ENCODE peak calls at places on chromosomes 2 and 18, in four cellular contexts. One of them, this sample, is unnamed.

GRCh38 chr2:146615778-146616177 is 1229.1 kb upstream of the ACVR2A start:
- DNase-seq in GM12878: no peak
- DNase-seq in H1: no peak
- DNase-seq in HepG2: no peak
- DNase-seq in this sample: no peak

GRCh38 chr2:10091182-10091932 is 11.1 kb upstream of the CYS1 start:
- DNase-seq in HepG2: no peak
- DNase-seq in H1: no peak
- DNase-seq in GM12878: no peak
- DNase-seq in this sample: no peak

GRCh38 chr2:156589381-156590079 is 153.4 kb downstream of the GPD2 start:
- DNase-seq in GM12878: no peak
- DNase-seq in H1: no peak
- DNase-seq in HepG2: peak
- DNase-seq in this sample: peak

GRCh38 chr18:35836932-35837331 is 135.5 kb upstream of the RMP24 start:
- DNase-seq in H1: no peak
- DNase-seq in HepG2: no peak
- DNase-seq in GM12878: no peak
- DNase-seq in this sample: no peak

GRCh38 chr2:52929412-52929811 is 838.2 kb upstream of the CHAC2 start:
- DNase-seq in HepG2: no peak
- DNase-seq in GM12878: no peak
- DNase-seq in H1: no peak
- DNase-seq in this sample: no peak

GRCh38 chr18:79680100-79680879 is 687 bp downstream of the CTDP1 start:
- DNase-seq in GM12878: no peak
- DNase-seq in H1: peak
- DNase-seq in HepG2: peak
- DNase-seq in this sample: peak

GRCh38 chr2:43944915-43945314 is 50.9 kb downstream of the LRPPRC start:
- DNase-seq in GM12878: no peak
- DNase-seq in HepG2: no peak
- DNase-seq in H1: no peak
- DNase-seq in this sample: no peak

GRCh38 chr2:189276277-189276676 is 96.7 kb upstream of the COL5A2 start:
- DNase-seq in HepG2: no peak
- DNase-seq in H1: no peak
- DNase-seq in GM12878: no peak
- DNase-seq in this sample: no peak

GRCh38 chr2:47198985-47199451 is 43.9 kb upstream of the STPG4 start:
- DNase-seq in GM12878: no peak
- DNase-seq in H1: peak
- DNase-seq in HepG2: no peak
- DNase-seq in this sample: no peak

GRCh38 chr2:19158211-19158610 is 200.2 kb downstream of the OSR1 start:
- DNase-seq in HepG2: no peak
- DNase-seq in GM12878: no peak
- DNase-seq in H1: no peak
- DNase-seq in this sample: no peak

GRCh38 chr2:222361787-222362186 is 62.6 kb upstream of the SGPP2 start:
- DNase-seq in HepG2: no peak
- DNase-seq in GM12878: no peak
- DNase-seq in H1: no peak
- DNase-seq in this sample: no peak

GRCh38 chr2:165793161-165793778 is 777 bp downstream of the GALNT3 start:
- DNase-seq in GM12878: no peak
- DNase-seq in H1: peak
- DNase-seq in HepG2: no peak
- DNase-seq in this sample: peak

GRCh38 chr2:176317246-176318065 is 48.2 kb downstream of the MTX2 start:
- DNase-seq in HepG2: peak
- DNase-seq in GM12878: no peak
- DNase-seq in H1: no peak
- DNase-seq in this sample: no peak

GRCh38 chr2:128311755-128312341 is 6.8 kb downstream of the HS6ST1 start:
- DNase-seq in HepG2: no peak
- DNase-seq in H1: peak
- DNase-seq in GM12878: no peak
- DNase-seq in this sample: no peak

GRCh38 chr2:151619337-151619989 is 114.8 kb downstream of the NEB start:
- DNase-seq in H1: no peak
- DNase-seq in GM12878: no peak
- DNase-seq in HepG2: peak
- DNase-seq in this sample: no peak

GRCh38 chr2:200364142-200364541 is 57.6 kb downstream of the SPATS2L start:
- DNase-seq in GM12878: no peak
- DNase-seq in HepG2: no peak
- DNase-seq in H1: no peak
- DNase-seq in this sample: no peak

GRCh38 chr2:237540823-237541222 is 25.6 kb upstream of the PRLH start:
- DNase-seq in GM12878: no peak
- DNase-seq in HepG2: no peak
- DNase-seq in H1: no peak
- DNase-seq in this sample: no peak

GRCh38 chr2:28300489-28300888 is 92.2 kb upstream of the FOSL2 start:
- DNase-seq in H1: no peak
- DNase-seq in HepG2: no peak
- DNase-seq in GM12878: no peak
- DNase-seq in this sample: no peak

GRCh38 chr18:57002627-57003026 is 144.3 kb upstream of the BOD1L2 start:
- DNase-seq in H1: no peak
- DNase-seq in GM12878: no peak
- DNase-seq in HepG2: peak
- DNase-seq in this sample: no peak

GRCh38 chr2:16666453-16666801 is 793 bp upstream of the CYRIA start:
- DNase-seq in HepG2: no peak
- DNase-seq in GM12878: no peak
- DNase-seq in H1: peak
- DNase-seq in this sample: no peak

GRCh38 chr2:54609647-54610046 is 113.8 kb upstream of the EML6 start:
- DNase-seq in GM12878: no peak
- DNase-seq in HepG2: peak
- DNase-seq in H1: no peak
- DNase-seq in this sample: no peak

GRCh38 chr2:176582183-176582582 is 312.9 kb downstream of the MTX2 start:
- DNase-seq in H1: no peak
- DNase-seq in GM12878: no peak
- DNase-seq in HepG2: no peak
- DNase-seq in this sample: no peak

GRCh38 chr2:62526531-62527381 is 20.8 kb upstream of the TMEM17 start:
- DNase-seq in HepG2: peak
- DNase-seq in GM12878: no peak
- DNase-seq in H1: no peak
- DNase-seq in this sample: no peak

GRCh38 chr2:17756629-17757028 is 2.7 kb downstream of the GEN1 start:
- DNase-seq in H1: no peak
- DNase-seq in HepG2: no peak
- DNase-seq in GM12878: no peak
- DNase-seq in this sample: no peak

GRCh38 chr2:239577913-239578312 is 177.1 kb upstream of the HDAC4 start:
- DNase-seq in H1: no peak
- DNase-seq in GM12878: no peak
- DNase-seq in HepG2: peak
- DNase-seq in this sample: no peak

GRCh38 chr2:89844221-89844943 is 1152.9 kb downstream of the RPIA start:
- DNase-seq in H1: no peak
- DNase-seq in GM12878: no peak
- DNase-seq in HepG2: no peak
- DNase-seq in this sample: no peak

GRCh38 chr2:201298462-201298861 is 38.1 kb downstream of the CASP8 start:
- DNase-seq in GM12878: no peak
- DNase-seq in H1: no peak
- DNase-seq in HepG2: no peak
- DNase-seq in this sample: no peak

GRCh38 chr2:134217924-134218323 is 35.9 kb upstream of the MGAT5 start:
- DNase-seq in H1: no peak
- DNase-seq in GM12878: no peak
- DNase-seq in HepG2: no peak
- DNase-seq in this sample: no peak

GRCh38 chr2:240935101-240935876 is 29.2 kb downstream of the CROCC2 start:
- DNase-seq in H1: peak
- DNase-seq in HepG2: no peak
- DNase-seq in GM12878: no peak
- DNase-seq in this sample: no peak

GRCh38 chr18:63099848-63100625 is 219.5 kb downstream of the BCL2 start:
- DNase-seq in HepG2: no peak
- DNase-seq in GM12878: peak
- DNase-seq in H1: no peak
- DNase-seq in this sample: no peak

GRCh38 chr2:138312061-138312460 is 189.5 kb upstream of the SPOPL start:
- DNase-seq in GM12878: no peak
- DNase-seq in H1: no peak
- DNase-seq in HepG2: no peak
- DNase-seq in this sample: no peak

DNA sequence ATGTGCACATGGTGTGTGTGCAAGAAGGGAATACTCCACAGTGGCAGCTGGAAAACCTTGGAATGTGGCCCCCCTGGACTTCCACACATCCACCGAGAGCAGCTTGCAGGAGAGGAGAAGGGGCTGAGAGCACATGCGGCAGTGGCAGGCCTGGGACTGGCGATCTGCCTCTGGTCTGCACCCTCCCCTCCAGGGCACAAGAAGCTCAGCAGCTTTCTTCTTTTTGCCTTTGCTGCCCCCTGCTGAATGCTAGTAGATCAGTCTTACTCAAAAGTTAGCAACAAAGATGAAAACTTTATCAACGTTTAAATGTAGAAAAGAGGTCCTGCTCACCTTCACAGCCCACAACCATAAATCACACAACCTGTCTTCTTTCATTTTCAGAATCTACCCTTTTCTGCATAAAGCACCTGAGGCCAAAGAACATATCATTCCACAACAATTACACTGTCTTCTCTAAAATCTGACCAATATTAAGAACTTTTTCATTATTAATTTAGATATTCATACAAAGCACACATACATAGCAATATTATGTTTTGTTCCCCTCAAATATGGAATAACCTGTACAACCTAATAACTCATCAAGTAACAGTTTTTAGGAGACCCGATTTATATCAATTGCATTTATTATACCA is 34.6 kb downstream of the TGFBRAP1 start:
- DNase-seq in GM12878: no peak
- DNase-seq in H1: peak
- DNase-seq in HepG2: peak
- DNase-seq in this sample: peak
- TF ChIP-seq SUZ12 in GM12878: no peak
- TF ChIP-seq SUZ12 in H1: no peak
- TF ChIP-seq SUZ12 in HepG2: no peak
- TF ChIP-seq SUZ12 in this sample: no peak

GRCh38 chr2:3325458-3326181 is 52.0 kb downstream of the EIPR1 start:
- DNase-seq in GM12878: no peak
- DNase-seq in H1: no peak
- DNase-seq in HepG2: no peak
- DNase-seq in this sample: no peak
- TF ChIP-seq SP1 in GM12878: no peak
- TF ChIP-seq SP1 in H1: no peak
- TF ChIP-seq SP1 in HepG2: no peak
- TF ChIP-seq SP1 in this sample: no peak

GRCh38 chr2:70934981-70935380 is 719 bp upstream of the ATP6V1B1 start:
- DNase-seq in HepG2: no peak
- DNase-seq in H1: no peak
- DNase-seq in GM12878: no peak
- DNase-seq in this sample: no peak

GRCh38 chr2:70936165-70936978 is 672 bp downstream of the ATP6V1B1 start:
- DNase-seq in HepG2: no peak
- DNase-seq in GM12878: no peak
- DNase-seq in H1: peak
- DNase-seq in this sample: no peak

GRCh38 chr2:70936979-70937811 is 1.5 kb downstream of the ATP6V1B1 start:
- DNase-seq in H1: peak
- DNase-seq in GM12878: no peak
- DNase-seq in HepG2: no peak
- DNase-seq in this sample: no peak

GRCh38 chr2:70937866-70938579 is 2.3 kb downstream of the ATP6V1B1 start:
- DNase-seq in HepG2: peak
- DNase-seq in H1: peak
- DNase-seq in GM12878: no peak
- DNase-seq in this sample: no peak

DNA sequence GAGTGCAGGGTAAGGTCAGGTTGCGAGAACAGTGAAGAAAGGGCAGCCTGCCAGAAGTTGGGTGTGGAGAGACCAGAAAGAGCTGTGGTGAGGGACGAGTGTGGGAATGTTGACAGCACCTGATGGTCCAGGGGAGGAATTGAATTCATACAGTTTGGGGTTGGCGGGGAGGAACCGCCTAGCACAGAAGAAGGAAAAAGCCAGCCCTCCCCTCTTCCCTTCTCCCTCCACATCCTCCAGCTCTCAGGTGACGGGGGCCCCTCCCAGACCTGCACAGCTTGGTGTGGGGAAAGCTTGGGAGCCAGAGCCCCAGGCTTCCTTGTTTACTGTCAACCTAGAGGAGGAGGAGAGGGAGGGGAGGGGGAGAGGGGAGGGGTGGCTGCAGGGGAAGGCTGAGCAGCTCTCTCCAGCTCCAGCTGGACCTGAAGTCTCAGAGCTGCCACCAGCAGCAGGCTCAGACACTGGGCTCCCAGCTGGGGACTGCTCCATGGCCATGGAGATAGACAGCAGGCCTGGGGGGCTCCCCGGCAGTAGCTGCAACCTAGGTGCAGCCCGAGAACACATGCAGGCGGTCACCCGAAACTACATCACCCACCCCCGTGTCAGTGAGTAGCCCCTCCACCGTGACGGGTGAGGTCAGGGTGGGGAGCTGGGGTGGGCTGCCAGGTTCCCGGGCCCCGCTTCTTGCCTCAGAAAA is at the start of gene ATP6V1B1:
- DNase-seq in HepG2: peak
- DNase-seq in H1: peak
- DNase-seq in GM12878: no peak
- DNase-seq in this sample: no peak
- TF ChIP-seq SUZ12 in HepG2: no peak
- TF ChIP-seq SUZ12 in H1: no peak
- TF ChIP-seq SUZ12 in GM12878: no peak
- TF ChIP-seq SUZ12 in this sample: no peak

GRCh38 chr2:45786030-45786830 is 134.8 kb downstream of the PRKCE start:
- DNase-seq in HepG2: no peak
- DNase-seq in GM12878: no peak
- DNase-seq in H1: no peak
- DNase-seq in this sample: no peak
- TF ChIP-seq SP1 in HepG2: no peak
- TF ChIP-seq SP1 in GM12878: no peak
- TF ChIP-seq SP1 in H1: no peak
- TF ChIP-seq SP1 in this sample: no peak

GRCh38 chr2:168731550-168732128 is 70.8 kb upstream of the NOSTRIN start:
- DNase-seq in GM12878: no peak
- DNase-seq in H1: no peak
- DNase-seq in HepG2: no peak
- DNase-seq in this sample: no peak
- TF ChIP-seq SUZ12 in GM12878: no peak
- TF ChIP-seq SUZ12 in H1: no peak
- TF ChIP-seq SUZ12 in HepG2: no peak
- TF ChIP-seq SUZ12 in this sample: no peak

GRCh38 chr2:129799036-129799958 is 180.2 kb upstream of the RAB6C start:
- DNase-seq in HepG2: no peak
- DNase-seq in H1: no peak
- DNase-seq in GM12878: no peak
- DNase-seq in this sample: no peak
- TF ChIP-seq SP1 in HepG2: no peak
- TF ChIP-seq SP1 in H1: no peak
- TF ChIP-seq SP1 in GM12878: no peak
- TF ChIP-seq SP1 in this sample: no peak

This sample was measured in HEK293T.